ENCODE peak calls at places on chromosomes 6 and 20, in four cellular contexts. N is nephron progenitor cell; I is hypothalamus; L is effector memory CD8-positive, alpha-beta T cell. C is an unnamed sample.

GRCh38 chr20:62101078-62101477 is 21.2 kb upstream of the LSM14B start:
- DNase-seq in N (no peak), I (no peak), L (no peak), C (no peak)

GRCh38 chr6:61868507-61869080 is 417.4 kb downstream of the KHDRBS2 start:
- DNase-seq in N (no peak), I (no peak), L (no peak), C (no peak)

GRCh38 chr6:44166591-44167184 is 8.1 kb downstream of the CAPN11 start:
- DNase-seq in N (no peak), I (no peak), L (no peak), C (no peak)

GRCh38 chr6:110485461-110485860 is 9.0 kb upstream of the SLC22A16 start:
- DNase-seq in N (no peak), I (no peak), L (no peak), C (no peak)

GRCh38 chr20:11457476-11457875 is 460.2 kb upstream of the BTBD3 start:
- DNase-seq in N (no peak), I (no peak), L (no peak), C (no peak)

GRCh38 chr20:48763183-48764030 is 64.4 kb downstream of the PREX1 start:
- DNase-seq in N (no peak), I (no peak), L (no peak), C (no peak)

GRCh38 chr6:124203812-124204167 is 400.1 kb downstream of the NKAIN2 start:
- DNase-seq in N (no peak), I (no peak), L (no peak), C (no peak)

GRCh38 chr20:20440473-20440872 is 72.6 kb downstream of the INSM1 start:
- DNase-seq in N (no peak), I (no peak), L (no peak), C (no peak)

GRCh38 chr20:25014816-25015215 is 22.3 kb upstream of the APMAP start:
- DNase-seq in N (no peak), I (no peak), L (no peak), C (no peak)

GRCh38 chr6:150249261-150249660 is 106.4 kb downstream of the PPP1R14C start:
- DNase-seq in N (no peak), I (no peak), L (no peak), C (no peak)

GRCh38 chr6:87623248-87623647 is 33.3 kb downstream of the ORC3 start:
- DNase-seq in N (no peak), I (no peak), L (no peak), C (no peak)

GRCh38 chr6:18509871-18510643 is 122.9 kb downstream of the RNF144B start:
- DNase-seq in N (no peak), I (no peak), L (no peak), C (no peak)